ENCODE peak calls at places on chromosomes 5 and 9, in four cellular contexts. One of them, this sample, is unnamed.

GRCh38 chr5:100841358-100842076 is 61.6 kb downstream of the ST8SIA4 start:
- DNase-seq in K562: no peak
- DNase-seq in HL-60: no peak
- DNase-seq in GM12878: no peak
- DNase-seq in this sample: no peak

GRCh38 chr9:87029904-87030303 is 82.6 kb upstream of the GAS1 start:
- DNase-seq in K562: no peak
- DNase-seq in HL-60: no peak
- DNase-seq in GM12878: no peak
- DNase-seq in this sample: no peak

GRCh38 chr9:15513335-15513734 is 2.6 kb upstream of the PSIP1 start:
- DNase-seq in K562: peak
- DNase-seq in GM12878: no peak
- DNase-seq in HL-60: no peak
- DNase-seq in this sample: no peak

GRCh38 chr9:89929721-89930480 is 325.1 kb downstream of the GADD45G start:
- DNase-seq in GM12878: no peak
- DNase-seq in HL-60: no peak
- DNase-seq in K562: no peak
- DNase-seq in this sample: no peak

GRCh38 chr9:9912459-9912858 is 700.3 kb downstream of the PTPRD start:
- DNase-seq in K562: no peak
- DNase-seq in GM12878: no peak
- DNase-seq in HL-60: no peak
- DNase-seq in this sample: no peak

GRCh38 chr5:142342128-142342981 is 17.5 kb upstream of the SPRY4 start:
- DNase-seq in HL-60: no peak
- DNase-seq in K562: no peak
- DNase-seq in GM12878: no peak
- DNase-seq in this sample: no peak

GRCh38 chr5:73907164-73907563 is 281.2 kb downstream of the ARHGEF28 start:
- DNase-seq in GM12878: no peak
- DNase-seq in K562: no peak
- DNase-seq in HL-60: no peak
- DNase-seq in this sample: no peak

GRCh38 chr5:113163328-113163727 is 186.7 kb downstream of the DCP2 start:
- DNase-seq in GM12878: no peak
- DNase-seq in K562: no peak
- DNase-seq in HL-60: no peak
- DNase-seq in this sample: no peak

GRCh38 chr9:83981126-83981871 is 694 bp downstream of the RMI1 start:
- DNase-seq in HL-60: peak
- DNase-seq in K562: no peak
- DNase-seq in GM12878: no peak
- DNase-seq in this sample: no peak

GRCh38 chr5:9714187-9714586 is 84.0 kb upstream of the TAS2R1 start:
- DNase-seq in K562: no peak
- DNase-seq in GM12878: no peak
- DNase-seq in HL-60: no peak
- DNase-seq in this sample: no peak

GRCh38 chr9:113858282-113858681 is 17.8 kb upstream of the ZNF618 start:
- DNase-seq in GM12878: no peak
- DNase-seq in K562: no peak
- DNase-seq in HL-60: no peak
- DNase-seq in this sample: no peak

GRCh38 chr5:157860898-157861894 is 2.3 kb upstream of the CLINT1 start:
- DNase-seq in K562: no peak
- DNase-seq in GM12878: peak
- DNase-seq in HL-60: no peak
- DNase-seq in this sample: peak

GRCh38 chr9:106649664-106650063 is 213.3 kb upstream of the ZNF462 start:
- DNase-seq in HL-60: no peak
- DNase-seq in K562: no peak
- DNase-seq in GM12878: no peak
- DNase-seq in this sample: no peak

GRCh38 chr9:101693937-101694336 is 44.5 kb downstream of the GRIN3A start:
- DNase-seq in HL-60: no peak
- DNase-seq in GM12878: no peak
- DNase-seq in K562: no peak
- DNase-seq in this sample: no peak

GRCh38 chr5:109713453-109713852 is 23.7 kb downstream of the MAN2A1 start:
- DNase-seq in HL-60: no peak
- DNase-seq in K562: no peak
- DNase-seq in GM12878: no peak
- DNase-seq in this sample: no peak

GRCh38 chr5:107670927-107671741 is at the start of gene EFNA5:
- DNase-seq in GM12878: no peak
- DNase-seq in K562: no peak
- DNase-seq in HL-60: no peak
- DNase-seq in this sample: peak

GRCh38 chr5:140221697-140222223 is 46.8 kb downstream of the CYSTM1 start:
- DNase-seq in K562: no peak
- DNase-seq in HL-60: no peak
- DNase-seq in GM12878: no peak
- DNase-seq in this sample: no peak
- TF ChIP-seq SPI1 in K562: no peak
- TF ChIP-seq SPI1 in HL-60: no peak
- TF ChIP-seq SPI1 in GM12878: no peak
- TF ChIP-seq SPI1 in this sample: no peak

GRCh38 chr5:151222769-151223446 is 984 bp downstream of the CCDC69 start:
- DNase-seq in K562: peak
- DNase-seq in GM12878: no peak
- DNase-seq in HL-60: peak
- DNase-seq in this sample: peak
- TF ChIP-seq POLR2AphosphoS5 in K562: no peak
- TF ChIP-seq POLR2AphosphoS5 in GM12878: no peak
- TF ChIP-seq POLR2AphosphoS5 in HL-60: no peak
- TF ChIP-seq POLR2AphosphoS5 in this sample: no peak

GRCh38 chr5:90956511-90956910 is 397.9 kb downstream of the ADGRV1 start:
- DNase-seq in HL-60: no peak
- DNase-seq in K562: no peak
- DNase-seq in GM12878: no peak
- DNase-seq in this sample: no peak
- TF ChIP-seq SPI1 in HL-60: no peak
- TF ChIP-seq SPI1 in K562: no peak
- TF ChIP-seq SPI1 in GM12878: no peak
- TF ChIP-seq SPI1 in this sample: no peak

GRCh38 chr9:94823710-94824109 is 97.2 kb downstream of the AOPEP start:
- DNase-seq in GM12878: no peak
- DNase-seq in K562: no peak
- DNase-seq in HL-60: no peak
- DNase-seq in this sample: no peak
- TF ChIP-seq POLR2AphosphoS5 in GM12878: no peak
- TF ChIP-seq POLR2AphosphoS5 in K562: no peak
- TF ChIP-seq POLR2AphosphoS5 in HL-60: no peak
- TF ChIP-seq POLR2AphosphoS5 in this sample: no peak

GRCh38 chr9:133518193-133518592 is 6.6 kb downstream of the MYMK start:
- DNase-seq in K562: no peak
- DNase-seq in HL-60: no peak
- DNase-seq in GM12878: no peak
- DNase-seq in this sample: no peak

GRCh38 chr9:133516961-133517350 is 7.8 kb downstream of the MYMK start:
- DNase-seq in K562: no peak
- DNase-seq in GM12878: no peak
- DNase-seq in HL-60: no peak
- DNase-seq in this sample: no peak

GRCh38 chr9:133518706-133519105 is 6.1 kb downstream of the MYMK start:
- DNase-seq in HL-60: no peak
- DNase-seq in K562: no peak
- DNase-seq in GM12878: no peak
- DNase-seq in this sample: no peak

GRCh38 chr9:133516256-133516960 is 8.4 kb downstream of the MYMK start:
- DNase-seq in GM12878: no peak
- DNase-seq in HL-60: no peak
- DNase-seq in K562: no peak
- DNase-seq in this sample: no peak

GRCh38 chr9:133517711-133518110 is 7.0 kb downstream of the MYMK start:
- DNase-seq in GM12878: no peak
- DNase-seq in HL-60: no peak
- DNase-seq in K562: no peak
- DNase-seq in this sample: no peak
- TF ChIP-seq SPI1 in GM12878: no peak
- TF ChIP-seq SPI1 in HL-60: no peak
- TF ChIP-seq SPI1 in K562: no peak
- TF ChIP-seq SPI1 in this sample: no peak

DNA sequence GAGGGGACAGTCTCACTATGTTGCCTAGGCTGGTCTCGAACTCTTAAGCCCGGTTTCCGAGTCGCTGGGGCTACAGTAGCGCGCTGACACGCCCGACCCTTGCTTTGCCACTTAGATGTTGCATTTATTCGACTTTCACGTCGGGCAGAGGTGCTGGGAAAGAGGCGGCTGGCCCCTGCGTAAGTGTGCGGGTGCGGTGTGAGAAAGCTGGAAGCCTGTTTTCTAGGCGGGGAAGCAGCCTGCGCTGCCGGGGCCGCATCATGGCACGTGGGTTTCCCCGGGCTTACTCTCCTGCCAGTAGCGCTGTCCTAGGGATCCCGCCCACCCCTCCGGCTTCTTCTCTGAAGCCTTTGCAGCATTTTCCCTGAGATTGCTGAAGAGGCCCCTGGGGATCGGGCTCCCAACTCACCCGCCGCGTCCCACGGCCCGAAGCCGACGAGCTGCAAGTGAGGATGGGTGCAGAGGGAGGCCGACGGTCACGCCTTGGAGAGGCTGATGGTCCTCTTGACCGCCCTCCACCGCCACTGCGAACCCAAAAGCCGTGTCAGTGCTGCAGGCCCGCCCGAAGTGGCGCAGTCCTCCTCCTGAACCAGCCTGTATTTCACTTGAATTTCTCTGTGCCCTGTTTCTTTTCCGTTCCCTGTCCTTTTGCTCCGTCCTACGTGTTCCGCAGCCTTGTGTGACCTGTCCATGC is 5.8 kb upstream of the TRIM41 start:
- DNase-seq in GM12878: peak
- DNase-seq in HL-60: peak
- DNase-seq in K562: peak
- DNase-seq in this sample: no peak
- TF ChIP-seq POLR2AphosphoS5 in GM12878: no peak
- TF ChIP-seq POLR2AphosphoS5 in HL-60: no peak
- TF ChIP-seq POLR2AphosphoS5 in K562: no peak
- TF ChIP-seq POLR2AphosphoS5 in this sample: no peak

GRCh38 chr5:146345240-146345577 is 6.6 kb downstream of the POU4F3 start:
- DNase-seq in GM12878: no peak
- DNase-seq in HL-60: no peak
- DNase-seq in K562: no peak
- DNase-seq in this sample: no peak
- TF ChIP-seq SPI1 in GM12878: no peak
- TF ChIP-seq SPI1 in HL-60: no peak
- TF ChIP-seq SPI1 in K562: no peak
- TF ChIP-seq SPI1 in this sample: no peak

GRCh38 chr9:129480705-129481104 is 140.2 kb downstream of the C9orf50 start:
- DNase-seq in HL-60: no peak
- DNase-seq in GM12878: no peak
- DNase-seq in K562: no peak
- DNase-seq in this sample: no peak
- TF ChIP-seq POLR2AphosphoS5 in HL-60: no peak
- TF ChIP-seq POLR2AphosphoS5 in GM12878: no peak
- TF ChIP-seq POLR2AphosphoS5 in K562: no peak
- TF ChIP-seq POLR2AphosphoS5 in this sample: no peak

GRCh38 chr9:133578524-133579230 is 30.5 kb downstream of the FAM163B start:
- DNase-seq in GM12878: no peak
- DNase-seq in K562: no peak
- DNase-seq in HL-60: no peak
- DNase-seq in this sample: no peak
- TF ChIP-seq SPI1 in GM12878: no peak
- TF ChIP-seq SPI1 in K562: no peak
- TF ChIP-seq SPI1 in HL-60: no peak
- TF ChIP-seq SPI1 in this sample: no peak

This sample was measured in GM12891.